ENCODE peak calls at places on chromosome 4, in seven cellular contexts. One of them, this sample, is unnamed.

GRCh38 chr4:127870688-127871087 is 10.0 kb upstream of the PLK4 start:
- DNase-seq in psoas muscle: no peak
- DNase-seq in cardiac muscle cell: peak
- DNase-seq in CD8-positive, alpha-beta T cell: no peak
- DNase-seq in endothelial cell: no peak
- DNase-seq in natural killer cell: no peak
- DNase-seq in astrocyte of the cerebellum: peak
- DNase-seq in this sample: no peak

GRCh38 chr4:17667653-17668201 is 53.3 kb downstream of the MED28 start:
- DNase-seq in cardiac muscle cell: no peak
- DNase-seq in endothelial cell: no peak
- DNase-seq in natural killer cell: no peak
- DNase-seq in psoas muscle: no peak
- DNase-seq in CD8-positive, alpha-beta T cell: no peak
- DNase-seq in astrocyte of the cerebellum: no peak
- DNase-seq in this sample: no peak

GRCh38 chr4:141913928-141914327 is 277.5 kb downstream of the IL15 start:
- DNase-seq in CD8-positive, alpha-beta T cell: no peak
- DNase-seq in cardiac muscle cell: peak
- DNase-seq in natural killer cell: no peak
- DNase-seq in astrocyte of the cerebellum: no peak
- DNase-seq in psoas muscle: no peak
- DNase-seq in endothelial cell: no peak
- DNase-seq in this sample: no peak

GRCh38 chr4:102564399-102564921 is 63.3 kb downstream of the NFKB1 start:
- DNase-seq in cardiac muscle cell: no peak
- DNase-seq in natural killer cell: no peak
- DNase-seq in psoas muscle: no peak
- DNase-seq in astrocyte of the cerebellum: peak
- DNase-seq in CD8-positive, alpha-beta T cell: peak
- DNase-seq in endothelial cell: no peak
- DNase-seq in this sample: no peak

GRCh38 chr4:41339812-41340809 is 83.4 kb downstream of the UCHL1 start:
- DNase-seq in CD8-positive, alpha-beta T cell: no peak
- DNase-seq in endothelial cell: peak
- DNase-seq in psoas muscle: no peak
- DNase-seq in natural killer cell: no peak
- DNase-seq in astrocyte of the cerebellum: peak
- DNase-seq in cardiac muscle cell: no peak
- DNase-seq in this sample: peak

GRCh38 chr4:186329372-186329771 is 63.4 kb downstream of the F11 start:
- DNase-seq in CD8-positive, alpha-beta T cell: no peak
- DNase-seq in endothelial cell: no peak
- DNase-seq in psoas muscle: no peak
- DNase-seq in cardiac muscle cell: no peak
- DNase-seq in natural killer cell: no peak
- DNase-seq in astrocyte of the cerebellum: no peak
- DNase-seq in this sample: no peak

GRCh38 chr4:1449833-1450741 is 43.8 kb upstream of the NKX1-1 start:
- DNase-seq in psoas muscle: no peak
- DNase-seq in endothelial cell: no peak
- DNase-seq in natural killer cell: peak
- DNase-seq in astrocyte of the cerebellum: no peak
- DNase-seq in CD8-positive, alpha-beta T cell: no peak
- DNase-seq in cardiac muscle cell: no peak
- DNase-seq in this sample: no peak

GRCh38 chr4:129218897-129219296 is 122.9 kb downstream of the C4orf33 start:
- DNase-seq in psoas muscle: no peak
- DNase-seq in endothelial cell: no peak
- DNase-seq in cardiac muscle cell: no peak
- DNase-seq in CD8-positive, alpha-beta T cell: no peak
- DNase-seq in natural killer cell: no peak
- DNase-seq in astrocyte of the cerebellum: peak
- DNase-seq in this sample: no peak

GRCh38 chr4:177964061-177964460 is 521.8 kb upstream of the AGA start:
- DNase-seq in psoas muscle: no peak
- DNase-seq in astrocyte of the cerebellum: no peak
- DNase-seq in cardiac muscle cell: no peak
- DNase-seq in CD8-positive, alpha-beta T cell: no peak
- DNase-seq in natural killer cell: no peak
- DNase-seq in endothelial cell: no peak
- DNase-seq in this sample: no peak

GRCh38 chr4:105622269-105622668 is 69.8 kb downstream of the ARHGEF38 start:
- DNase-seq in CD8-positive, alpha-beta T cell: no peak
- DNase-seq in cardiac muscle cell: peak
- DNase-seq in psoas muscle: no peak
- DNase-seq in endothelial cell: no peak
- DNase-seq in natural killer cell: no peak
- DNase-seq in astrocyte of the cerebellum: no peak
- DNase-seq in this sample: no peak

GRCh38 chr4:125714845-125715244 is 400.1 kb downstream of the FAT4 start:
- DNase-seq in psoas muscle: no peak
- DNase-seq in cardiac muscle cell: no peak
- DNase-seq in astrocyte of the cerebellum: no peak
- DNase-seq in CD8-positive, alpha-beta T cell: no peak
- DNase-seq in natural killer cell: no peak
- DNase-seq in endothelial cell: no peak
- DNase-seq in this sample: no peak

GRCh38 chr4:84413954-84414353 is 85.1 kb downstream of the NKX6-1 start:
- DNase-seq in endothelial cell: no peak
- DNase-seq in natural killer cell: no peak
- DNase-seq in astrocyte of the cerebellum: no peak
- DNase-seq in psoas muscle: no peak
- DNase-seq in CD8-positive, alpha-beta T cell: no peak
- DNase-seq in cardiac muscle cell: no peak
- DNase-seq in this sample: no peak

GRCh38 chr4:84412062-84412461 is 87.0 kb downstream of the NKX6-1 start:
- DNase-seq in psoas muscle: no peak
- DNase-seq in endothelial cell: no peak
- DNase-seq in natural killer cell: no peak
- DNase-seq in cardiac muscle cell: no peak
- DNase-seq in astrocyte of the cerebellum: no peak
- DNase-seq in CD8-positive, alpha-beta T cell: no peak
- DNase-seq in this sample: no peak
- TF ChIP-seq CTCF in psoas muscle: no peak
- TF ChIP-seq CTCF in endothelial cell: no peak
- TF ChIP-seq CTCF in natural killer cell: no peak
- TF ChIP-seq CTCF in cardiac muscle cell: no peak
- TF ChIP-seq CTCF in astrocyte of the cerebellum: no peak
- TF ChIP-seq CTCF in CD8-positive, alpha-beta T cell: no peak
- TF ChIP-seq CTCF in this sample: no peak

GRCh38 chr4:69849297-69849696 is 10.6 kb downstream of the SULT1E1 start:
- DNase-seq in natural killer cell: no peak
- DNase-seq in astrocyte of the cerebellum: no peak
- DNase-seq in cardiac muscle cell: no peak
- DNase-seq in CD8-positive, alpha-beta T cell: no peak
- DNase-seq in endothelial cell: no peak
- DNase-seq in psoas muscle: no peak
- DNase-seq in this sample: no peak
- TF ChIP-seq CTCF in natural killer cell: no peak
- TF ChIP-seq CTCF in astrocyte of the cerebellum: no peak
- TF ChIP-seq CTCF in cardiac muscle cell: no peak
- TF ChIP-seq CTCF in CD8-positive, alpha-beta T cell: no peak
- TF ChIP-seq CTCF in endothelial cell: no peak
- TF ChIP-seq CTCF in psoas muscle: no peak
- TF ChIP-seq CTCF in this sample: no peak

GRCh38 chr4:67892905-67893304 is 9.1 kb upstream of the TMPRSS11D start:
- DNase-seq in endothelial cell: no peak
- DNase-seq in psoas muscle: no peak
- DNase-seq in CD8-positive, alpha-beta T cell: no peak
- DNase-seq in astrocyte of the cerebellum: no peak
- DNase-seq in natural killer cell: no peak
- DNase-seq in cardiac muscle cell: peak
- DNase-seq in this sample: no peak
- TF ChIP-seq CTCF in endothelial cell: no peak
- TF ChIP-seq CTCF in psoas muscle: no peak
- TF ChIP-seq CTCF in CD8-positive, alpha-beta T cell: no peak
- TF ChIP-seq CTCF in astrocyte of the cerebellum: no peak
- TF ChIP-seq CTCF in natural killer cell: no peak
- TF ChIP-seq CTCF in cardiac muscle cell: no peak
- TF ChIP-seq CTCF in this sample: no peak

DNA sequence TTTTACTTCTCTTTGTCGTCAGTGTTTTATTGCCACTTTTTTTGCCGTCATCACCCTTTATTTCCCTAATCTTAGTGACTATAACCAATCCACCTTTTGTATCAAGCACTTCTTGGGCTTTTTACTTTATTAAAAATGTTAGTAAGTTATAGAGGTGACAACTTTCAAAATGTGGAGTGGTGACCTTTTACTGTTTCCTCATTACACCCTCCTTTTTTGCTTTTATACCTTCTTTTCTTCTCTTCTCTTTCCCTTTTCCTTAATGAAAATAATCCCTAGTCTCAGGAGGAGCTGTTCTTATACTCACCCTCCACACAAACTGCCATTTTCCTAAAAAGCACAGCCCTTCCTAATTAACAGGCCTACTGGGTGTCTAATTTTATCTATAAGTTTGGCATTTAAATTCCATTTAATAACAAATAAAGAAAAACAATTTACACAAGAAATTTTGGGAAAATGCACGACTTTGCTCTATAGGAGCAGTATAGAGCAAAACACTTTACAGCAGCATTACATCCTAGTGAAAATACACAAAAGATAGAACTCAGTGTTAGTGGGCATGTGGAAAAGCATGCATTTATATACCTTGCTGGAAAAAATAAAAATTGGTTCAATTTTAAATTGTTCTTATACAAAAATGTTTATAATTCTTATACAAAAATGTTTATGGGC is 27.3 kb downstream of the BBS12 start:
- DNase-seq in cardiac muscle cell: no peak
- DNase-seq in endothelial cell: no peak
- DNase-seq in natural killer cell: no peak
- DNase-seq in astrocyte of the cerebellum: no peak
- DNase-seq in psoas muscle: no peak
- DNase-seq in CD8-positive, alpha-beta T cell: no peak
- DNase-seq in this sample: no peak
- TF ChIP-seq CTCF in cardiac muscle cell: peak
- TF ChIP-seq CTCF in endothelial cell: peak
- TF ChIP-seq CTCF in natural killer cell: no peak
- TF ChIP-seq CTCF in astrocyte of the cerebellum: peak
- TF ChIP-seq CTCF in psoas muscle: no peak
- TF ChIP-seq CTCF in CD8-positive, alpha-beta T cell: no peak
- TF ChIP-seq CTCF in this sample: peak

GRCh38 chr4:114582625-114583024 is 16.0 kb upstream of the UGT8 start:
- DNase-seq in natural killer cell: no peak
- DNase-seq in CD8-positive, alpha-beta T cell: no peak
- DNase-seq in astrocyte of the cerebellum: no peak
- DNase-seq in endothelial cell: no peak
- DNase-seq in psoas muscle: no peak
- DNase-seq in cardiac muscle cell: no peak
- DNase-seq in this sample: no peak
- TF ChIP-seq CTCF in natural killer cell: no peak
- TF ChIP-seq CTCF in CD8-positive, alpha-beta T cell: no peak
- TF ChIP-seq CTCF in astrocyte of the cerebellum: no peak
- TF ChIP-seq CTCF in endothelial cell: no peak
- TF ChIP-seq CTCF in psoas muscle: no peak
- TF ChIP-seq CTCF in cardiac muscle cell: no peak
- TF ChIP-seq CTCF in this sample: no peak

GRCh38 chr4:31375936-31376335 is 655.8 kb downstream of the PCDH7 start:
- DNase-seq in astrocyte of the cerebellum: no peak
- DNase-seq in natural killer cell: no peak
- DNase-seq in endothelial cell: no peak
- DNase-seq in CD8-positive, alpha-beta T cell: no peak
- DNase-seq in cardiac muscle cell: no peak
- DNase-seq in psoas muscle: no peak
- DNase-seq in this sample: no peak

GRCh38 chr4:31366041-31366440 is 645.9 kb downstream of the PCDH7 start:
- DNase-seq in astrocyte of the cerebellum: no peak
- DNase-seq in psoas muscle: no peak
- DNase-seq in natural killer cell: no peak
- DNase-seq in endothelial cell: no peak
- DNase-seq in CD8-positive, alpha-beta T cell: no peak
- DNase-seq in cardiac muscle cell: no peak
- DNase-seq in this sample: no peak

GRCh38 chr4:31365006-31365690 is 645.0 kb downstream of the PCDH7 start:
- DNase-seq in CD8-positive, alpha-beta T cell: no peak
- DNase-seq in natural killer cell: no peak
- DNase-seq in endothelial cell: no peak
- DNase-seq in psoas muscle: no peak
- DNase-seq in astrocyte of the cerebellum: no peak
- DNase-seq in cardiac muscle cell: no peak
- DNase-seq in this sample: no peak

DNA sequence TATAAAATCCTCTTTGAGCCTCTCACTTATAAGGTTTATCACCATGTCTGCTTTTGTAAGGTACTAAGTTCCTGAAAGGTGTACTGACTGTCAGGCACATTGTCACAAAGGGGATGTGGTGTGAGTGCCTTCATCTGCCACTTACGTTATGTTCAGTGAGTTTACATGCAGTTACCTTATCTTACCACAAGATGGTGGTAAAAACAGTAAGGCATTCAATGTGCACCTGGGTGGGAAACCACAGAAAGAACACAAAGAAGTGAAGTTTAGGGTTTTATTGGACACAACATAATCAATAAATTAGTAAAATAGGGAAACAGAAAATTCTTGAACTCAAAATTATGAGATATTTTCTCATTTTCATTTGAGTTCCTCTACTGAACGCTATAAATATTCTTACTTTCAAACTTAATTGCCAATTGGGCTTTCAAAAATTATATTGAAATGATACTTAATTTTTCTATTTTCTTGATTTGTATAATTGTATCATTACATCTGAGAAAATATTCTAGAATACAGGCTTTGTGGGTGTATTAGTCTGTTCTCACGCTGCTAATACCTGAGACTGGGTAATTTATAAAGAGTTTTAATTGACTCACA is 650.8 kb downstream of the PCDH7 start:
- DNase-seq in natural killer cell: no peak
- DNase-seq in psoas muscle: no peak
- DNase-seq in cardiac muscle cell: peak
- DNase-seq in CD8-positive, alpha-beta T cell: no peak
- DNase-seq in astrocyte of the cerebellum: peak
- DNase-seq in endothelial cell: peak
- DNase-seq in this sample: peak
- TF ChIP-seq CTCF in natural killer cell: peak
- TF ChIP-seq CTCF in psoas muscle: peak
- TF ChIP-seq CTCF in cardiac muscle cell: peak
- TF ChIP-seq CTCF in CD8-positive, alpha-beta T cell: peak
- TF ChIP-seq CTCF in astrocyte of the cerebellum: peak
- TF ChIP-seq CTCF in endothelial cell: peak
- TF ChIP-seq CTCF in this sample: peak

DNA sequence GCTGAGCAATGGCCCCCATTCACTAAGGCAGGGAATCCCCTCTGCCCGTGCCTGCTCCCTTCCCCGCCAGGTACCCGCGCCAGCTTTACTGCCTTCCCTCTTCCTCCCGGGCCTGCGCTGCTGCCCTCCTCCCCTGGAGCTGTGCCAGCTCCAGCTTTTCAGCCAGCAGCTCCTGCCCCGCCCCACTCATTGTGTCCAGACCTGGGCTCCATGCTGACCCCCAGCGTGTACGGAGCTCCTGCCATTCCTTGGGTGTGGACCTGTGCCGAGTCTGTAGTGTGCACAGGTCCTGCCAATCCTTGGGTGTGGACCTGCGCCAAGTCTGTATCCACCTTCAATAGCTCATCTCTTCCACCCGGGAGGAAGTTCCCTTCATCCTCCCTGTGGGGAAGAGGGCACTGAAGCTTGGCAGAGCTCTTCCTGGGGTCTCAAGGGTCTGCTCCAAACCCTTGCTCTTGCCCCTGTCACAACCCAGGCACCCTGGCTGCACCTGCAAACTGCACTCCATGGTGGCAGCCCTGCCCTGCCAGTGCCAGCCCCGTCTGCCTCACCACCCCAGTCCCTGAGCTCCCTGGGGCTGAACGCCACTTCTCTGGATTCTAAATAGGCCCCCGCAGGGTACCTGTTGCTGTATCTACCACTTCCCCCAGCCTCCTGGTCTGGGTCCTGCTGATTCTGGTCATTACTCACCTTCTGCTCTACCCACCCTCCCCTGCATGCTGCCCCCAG is 63.9 kb downstream of the TRMT44 start:
- DNase-seq in natural killer cell: no peak
- DNase-seq in cardiac muscle cell: no peak
- DNase-seq in endothelial cell: no peak
- DNase-seq in astrocyte of the cerebellum: no peak
- DNase-seq in CD8-positive, alpha-beta T cell: no peak
- DNase-seq in psoas muscle: no peak
- DNase-seq in this sample: no peak
- TF ChIP-seq CTCF in natural killer cell: no peak
- TF ChIP-seq CTCF in cardiac muscle cell: no peak
- TF ChIP-seq CTCF in endothelial cell: no peak
- TF ChIP-seq CTCF in astrocyte of the cerebellum: no peak
- TF ChIP-seq CTCF in CD8-positive, alpha-beta T cell: no peak
- TF ChIP-seq CTCF in psoas muscle: no peak
- TF ChIP-seq CTCF in this sample: no peak